ENCODE peak calls at places on chromosomes 11 and 22, in four cellular contexts. Q, U, J and B are unnamed samples.

GRCh38 chr11:44318369-44318768 is 8.4 kb upstream of the ALX4 start:
- DNase-seq in U (peak), J (no peak), Q (no peak), B (no peak)

GRCh38 chr11:42824067-42824466 is 487.7 kb upstream of the API5 start:
- DNase-seq in U (no peak), J (no peak), Q (no peak), B (no peak)

GRCh38 chr11:84673753-84674152 is 953.4 kb downstream of the DLG2 start:
- DNase-seq in J (no peak), Q (no peak), U (peak), B (no peak)

GRCh38 chr11:33116535-33116934 is 44.7 kb downstream of the CSTF3 start:
- DNase-seq in Q (no peak), J (no peak), U (no peak), B (no peak)

GRCh38 chr11:19444231-19444630 is 203.5 kb upstream of the E2F8 start:
- DNase-seq in Q (no peak), U (no peak), J (no peak), B (no peak)

GRCh38 chr11:59802639-59803176 is 7.9 kb downstream of the MRPL16 start:
- DNase-seq in J (no peak), U (peak), Q (peak), B (no peak)

GRCh38 chr11:106208795-106209194 is 131.3 kb downstream of the AASDHPPT start:
- DNase-seq in J (no peak), Q (peak), U (no peak), B (no peak)

GRCh38 chr11:19849947-19850593 is 137.4 kb downstream of the NAV2 start:
- DNase-seq in Q (no peak), U (no peak), J (no peak), B (no peak)

GRCh38 chr11:14644396-14645246 is 1.0 kb downstream of the PDE3B start:
- DNase-seq in J (no peak), U (peak), Q (peak), B (peak)

GRCh38 chr22:25030636-25031035 is 78.1 kb downstream of the KIAA1671 start:
- DNase-seq in U (no peak), Q (no peak), J (no peak), B (no peak)

GRCh38 chr11:79482800-79483199 is 42.0 kb upstream of the TENM4 start:
- DNase-seq in J (no peak), Q (no peak), U (no peak), B (no peak)

GRCh38 chr22:48863965-48864538 is 963.6 kb downstream of the BRD1 start:
- DNase-seq in Q (no peak), J (no peak), U (no peak), B (no peak)

GRCh38 chr11:11389238-11389637 is 36.2 kb upstream of the CSNK2A3 start:
- DNase-seq in Q (no peak), U (no peak), J (no peak), B (no peak)

GRCh38 chr11:113014262-113014661 is 53.0 kb downstream of the NCAM1 start:
- DNase-seq in Q (peak), J (no peak), U (peak), B (no peak)

GRCh38 chr22:30830907-30831306 is 136.2 kb downstream of the OSBP2 start:
- DNase-seq in J (no peak), Q (no peak), U (peak), B (no peak)

GRCh38 chr11:128394436-128395089 is 192.8 kb downstream of the ETS1 start:
- DNase-seq in U (no peak), Q (peak), J (no peak), B (no peak)

GRCh38 chr22:36039125-36039524 is 10.5 kb upstream of the RBFOX2 start:
- DNase-seq in Q (no peak), J (no peak), U (no peak), B (no peak)

GRCh38 chr11:94732617-94733292 is 35.4 kb upstream of the AMOTL1 start:
- DNase-seq in J (peak), Q (no peak), U (no peak), B (no peak)

GRCh38 chr11:45157247-45158209 is 11.1 kb downstream of the PRDM11 start:
- DNase-seq in U (no peak), J (no peak), Q (no peak), B (no peak)

GRCh38 chr11:57342702-57343101 is 4.5 kb downstream of the P2RX3 start:
- DNase-seq in U (no peak), Q (no peak), J (no peak), B (no peak)

GRCh38 chr22:45503816-45504702 is 1.4 kb downstream of the FBLN1 start:
- DNase-seq in U (peak), Q (peak), J (no peak), B (no peak)

GRCh38 chr22:36385491-36386350 is 2.0 kb downstream of the MYH9 start:
- DNase-seq in J (no peak), Q (no peak), U (peak), B (peak)

GRCh38 chr11:2196970-2197770 is 25.6 kb upstream of the TH start:
- DNase-seq in J (peak), U (peak), Q (peak), B (peak)

GRCh38 chr11:33897761-33898403 is 6.0 kb upstream of the LMO2 start:
- DNase-seq in J (no peak), U (peak), Q (no peak), B (no peak)

GRCh38 chr11:116930586-116930985 is 93.2 kb upstream of the APOA1 start:
- DNase-seq in Q (no peak), J (no peak), U (no peak), B (no peak)

GRCh38 chr11:62923634-62924411 is 2.7 kb upstream of the CHRM1 start:
- DNase-seq in Q (no peak), J (no peak), U (peak), B (no peak)

GRCh38 chr22:49331878-49332277 is 495.8 kb downstream of the BRD1 start:
- DNase-seq in J (no peak), Q (no peak), U (no peak), B (no peak)

GRCh38 chr22:19826619-19826950 is 28.1 kb downstream of the GNB1L start:
- DNase-seq in J (no peak), Q (no peak), U (no peak), B (no peak)

GRCh38 chr11:44732564-44732963 is 5.8 kb downstream of the TSPAN18 start:
- DNase-seq in Q (no peak), J (no peak), U (no peak), B (no peak)

GRCh38 chr11:126926376-126926791 is 74.2 kb downstream of the KIRREL3 start:
- DNase-seq in U (no peak), Q (no peak), J (no peak), B (no peak)

GRCh38 chr11:116890193-116890592 is 52.8 kb upstream of the APOA1 start:
- DNase-seq in U (no peak), J (no peak), Q (no peak), B (no peak)

GRCh38 chr11:60905551-60906113 is 753 bp downstream of the PRPF19 start:
- DNase-seq in J (no peak), U (peak), Q (peak), B (no peak)

GRCh38 chr11:104222464-104222863 is 58.5 kb upstream of the PDGFD start:
- DNase-seq in J (no peak), Q (no peak), U (no peak), B (no peak)

GRCh38 chr11:103035656-103036434 is 56.1 kb downstream of the DCUN1D5 start:
- DNase-seq in U (peak), Q (peak), J (no peak), B (peak)

GRCh38 chr22:45212306-45212709 is 28.4 kb downstream of the KIAA0930 start:
- DNase-seq in Q (peak), J (no peak), U (peak), B (no peak)

GRCh38 chr11:130198292-130198691 is 38.7 kb downstream of the ST14 start:
- DNase-seq in U (no peak), J (no peak), Q (no peak), B (no peak)

DNA sequence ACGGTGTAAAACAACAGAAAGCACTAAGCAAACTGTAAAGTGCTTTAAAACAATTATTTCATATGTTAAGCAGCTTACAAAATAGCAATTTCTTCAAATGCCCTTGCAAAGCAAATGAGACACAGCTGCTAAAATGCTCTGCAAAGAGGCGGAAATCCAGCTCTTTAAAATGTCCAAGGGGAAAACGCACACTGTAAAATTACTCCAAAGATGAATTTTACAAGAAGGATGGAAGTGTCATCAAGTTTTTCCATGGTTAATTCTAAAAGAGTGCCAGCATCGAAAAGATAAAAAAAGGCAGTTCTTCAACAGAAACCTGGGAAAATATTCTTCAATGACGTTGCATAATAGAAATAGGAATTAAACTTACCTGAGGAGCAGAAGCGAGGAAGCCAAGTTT is 64.0 kb upstream of the BLID start:
- DNase-seq in J (no peak), U (no peak), Q (no peak), B (no peak)
- H3K27ac ChIP-seq in J (peak), U (peak), Q (peak), B (no peak)

GRCh38 chr22:46613606-46613997 is 6.6 kb upstream of the GRAMD4 start:
- DNase-seq in J (no peak), Q (no peak), U (no peak), B (no peak)
- H3K4me3 ChIP-seq in J (no peak), Q (no peak), U (no peak), B (peak)

DNA sequence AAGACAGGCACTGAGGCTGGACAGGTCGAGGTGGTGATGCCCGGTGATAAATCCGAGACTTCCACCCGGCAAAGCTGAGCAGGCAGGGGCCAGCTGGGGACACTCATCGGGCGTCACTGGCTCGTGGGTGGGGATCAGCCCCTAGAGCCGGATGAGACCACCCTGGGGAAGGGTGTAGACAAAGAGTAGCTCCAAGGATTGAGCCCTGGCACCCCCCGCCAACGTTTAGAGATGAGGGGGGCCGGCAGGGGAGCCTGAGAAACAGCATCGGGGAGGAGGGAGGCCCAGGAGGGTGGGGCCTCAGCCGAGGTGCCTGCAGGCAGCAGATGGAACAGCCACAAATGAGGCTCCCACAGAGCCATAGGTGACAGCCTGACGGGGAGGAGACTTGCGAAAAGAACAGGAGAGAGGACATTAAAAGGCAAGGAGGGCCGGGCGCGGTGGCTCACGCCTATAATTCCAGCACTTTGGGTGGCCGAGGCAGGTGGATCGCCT is 27.4 kb upstream of the CBX7 start:
- DNase-seq in J (no peak), Q (no peak), U (no peak), B (no peak)
- H3K27ac ChIP-seq in J (peak), Q (no peak), U (no peak), B (no peak)

GRCh38 chr22:23183107-23183698 is 2.9 kb downstream of the BCR start:
- DNase-seq in J (no peak), Q (peak), U (peak), B (no peak)

GRCh38 chr22:23184764-23185113 is 4.4 kb downstream of the BCR start:
- DNase-seq in Q (no peak), U (no peak), J (no peak), B (no peak)

GRCh38 chr22:23181763-23182288 is 1.5 kb downstream of the BCR start:
- DNase-seq in U (no peak), Q (no peak), J (no peak), B (no peak)

GRCh38 chr22:23182289-23183106 is 2.2 kb downstream of the BCR start:
- DNase-seq in Q (no peak), U (peak), J (no peak), B (peak)

GRCh38 chr22:23184100-23184763 is 3.9 kb downstream of the BCR start:
- DNase-seq in U (no peak), J (no peak), Q (no peak), B (no peak)
- H3K4me3 ChIP-seq in U (no peak), J (peak), Q (peak), B (peak)

DNA sequence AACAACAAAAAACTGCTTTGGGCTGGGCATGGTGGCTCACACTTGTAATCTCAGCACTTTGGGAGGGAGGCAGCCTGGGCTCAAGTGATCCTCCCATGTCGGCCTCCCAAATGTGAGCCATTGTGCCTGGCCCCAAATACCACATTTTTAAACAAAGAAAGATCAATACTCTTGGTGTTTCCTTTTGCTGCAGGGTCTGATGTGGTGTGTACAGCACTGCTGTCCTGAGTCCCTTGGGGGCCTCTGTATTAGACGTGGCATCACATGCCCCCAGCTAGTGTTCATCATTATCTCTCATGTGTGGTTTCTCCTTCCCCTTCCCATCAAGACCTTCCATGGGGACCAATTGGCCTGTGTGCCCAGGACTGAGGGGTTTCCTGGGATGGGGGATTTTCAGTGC is 20.5 kb upstream of the XBP1 start:
- DNase-seq in Q (no peak), U (no peak), J (no peak), B (no peak)
- H3K27ac ChIP-seq in Q (no peak), U (no peak), J (no peak), B (no peak)

GRCh38 chr11:64007160-64007628 is 21.0 kb downstream of the OTUB1 start:
- DNase-seq in U (peak), Q (peak), J (no peak), B (no peak)
- H3K4me3 ChIP-seq in U (peak), Q (no peak), J (peak), B (peak)

GRCh38 chr22:40181323-40181722 is 3.6 kb downstream of the TNRC6B start:
- DNase-seq in J (no peak), U (no peak), Q (no peak), B (no peak)

GRCh38 chr22:40178417-40179409 is 988 bp downstream of the TNRC6B start:
- DNase-seq in Q (peak), U (peak), J (no peak), B (no peak)

GRCh38 chr22:40177738-40178416 is at the start of gene TNRC6B:
- DNase-seq in J (peak), Q (peak), U (peak), B (peak)

GRCh38 chr22:40180403-40180802 is 2.7 kb downstream of the TNRC6B start:
- DNase-seq in J (no peak), U (no peak), Q (no peak), B (no peak)

DNA sequence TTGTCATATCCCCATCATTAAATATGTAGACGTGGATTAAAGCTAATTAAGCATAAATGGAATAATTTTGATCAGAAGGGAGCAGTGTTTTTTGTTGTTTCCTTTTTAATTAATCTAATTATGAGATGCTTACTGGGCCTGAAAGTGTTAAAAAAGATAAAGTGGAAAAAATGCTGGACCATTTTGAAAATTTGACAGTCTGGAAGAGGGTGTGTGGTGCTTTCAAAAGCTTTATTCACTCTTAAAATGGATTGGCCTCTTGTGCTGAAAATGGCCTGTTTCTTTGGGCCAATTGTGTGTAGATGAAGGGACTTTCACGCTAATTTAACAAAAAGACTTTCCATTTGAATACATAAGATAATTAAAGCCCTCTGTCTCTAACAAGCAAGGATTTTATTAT is 1.8 kb downstream of the TNRC6B start:
- DNase-seq in J (no peak), Q (no peak), U (no peak), B (no peak)
- H3K27ac ChIP-seq in J (peak), Q (peak), U (peak), B (no peak)

DNA sequence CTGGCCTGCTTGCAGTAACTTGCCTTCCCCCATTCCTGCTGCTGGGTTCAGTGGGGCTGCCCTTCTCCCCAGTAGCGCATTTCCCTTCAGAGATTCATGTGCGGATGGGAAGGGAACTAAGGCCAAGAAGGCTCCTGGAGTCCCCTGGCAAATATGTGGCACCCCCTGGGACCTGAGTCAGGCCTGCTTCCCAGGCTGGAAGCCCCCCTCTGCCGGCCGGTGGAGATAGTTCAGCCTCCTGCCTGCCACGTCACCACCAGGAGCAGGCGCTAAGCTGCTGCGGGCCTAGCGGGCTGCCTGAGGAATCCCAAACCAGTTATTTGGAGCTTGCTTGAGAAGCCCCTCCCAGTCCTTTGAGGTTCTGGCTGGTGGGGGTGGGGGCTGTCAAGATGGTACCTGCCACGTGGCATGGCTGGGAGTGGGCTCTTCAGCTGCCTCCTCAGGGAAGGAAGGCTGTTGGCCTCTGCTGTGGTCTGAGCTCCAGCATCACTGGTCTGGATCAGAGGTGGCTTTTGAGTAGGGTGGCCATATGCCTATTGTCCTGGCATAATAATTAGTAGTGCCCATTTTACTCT is 2.0 kb downstream of the SERPINH1 start:
- DNase-seq in U (peak), Q (no peak), J (no peak), B (no peak)
- H3K4me3 ChIP-seq in U (peak), Q (peak), J (peak), B (no peak)

DNA sequence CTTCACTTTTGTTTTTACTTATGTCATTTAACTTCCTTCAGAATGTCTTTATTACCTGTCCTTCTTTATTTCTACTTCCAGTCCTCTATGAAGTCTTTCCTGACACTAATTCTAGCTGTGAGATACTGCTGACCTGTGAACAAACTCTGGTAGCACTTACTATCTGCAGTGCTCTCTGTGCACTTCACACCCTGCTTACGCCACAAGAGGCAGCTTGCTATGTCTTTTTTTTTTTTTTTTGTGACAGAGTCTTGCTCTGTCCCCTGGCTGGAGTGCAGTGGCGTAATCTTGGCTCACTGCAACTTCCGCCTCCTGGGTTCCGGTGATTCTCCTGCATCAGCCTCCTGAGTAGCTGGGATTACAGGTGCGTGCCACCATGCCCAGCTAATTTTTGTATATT is 10.7 kb downstream of the STIM1 start:
- DNase-seq in Q (no peak), U (no peak), J (no peak), B (no peak)
- H3K27ac ChIP-seq in Q (no peak), U (no peak), J (no peak), B (no peak)